ENCODE peak calls at places on chromosomes 2 and 18, in nine cellular contexts. J, S, V, H, E, I, K, A and D are unnamed samples.

GRCh38 chr2:42568431-42569115 is at the start of gene MTA3:
- DNase-seq in J (peak), S (peak), V (peak), H (no peak), E (no peak), I (peak), K (no peak), A (peak), D (no peak)

GRCh38 chr2:36322108-36322507 is 33.5 kb upstream of the CRIM1 start:
- DNase-seq in J (no peak), S (no peak), V (peak), H (peak), E (peak), I (no peak), K (peak), A (no peak), D (no peak)

GRCh38 chr18:46155652-46156051 is 51.5 kb downstream of the HAUS1 start:
- DNase-seq in J (no peak), S (no peak), V (peak), H (peak), E (peak), I (no peak), K (peak), A (no peak), D (peak)

GRCh38 chr2:9708683-9709538 is 78.1 kb upstream of the YWHAQ start:
- DNase-seq in J (no peak), S (no peak), V (no peak), H (peak), E (no peak), I (no peak), K (no peak), A (no peak), D (no peak)

GRCh38 chr2:167332358-167332757 is 444.1 kb downstream of the XIRP2 start:
- DNase-seq in J (no peak), S (no peak), V (no peak), H (no peak), E (no peak), I (no peak), K (no peak), A (no peak), D (no peak)

GRCh38 chr2:204072443-204073324 is 136.1 kb downstream of the ICOS start:
- DNase-seq in J (no peak), S (no peak), V (peak), H (peak), E (no peak), I (no peak), K (no peak), A (no peak), D (no peak)

GRCh38 chr18:36688020-36688965 is 140.5 kb downstream of the TPGS2 start:
- DNase-seq in J (peak), S (peak), V (peak), H (peak), E (peak), I (peak), K (no peak), A (peak), D (no peak)

GRCh38 chr18:46434629-46435028 is 222.4 kb downstream of the LOXHD1 start:
- DNase-seq in J (no peak), S (no peak), V (no peak), H (no peak), E (no peak), I (no peak), K (no peak), A (no peak), D (no peak)

GRCh38 chr2:121468936-121469335 is 61.7 kb upstream of the RNU4ATAC start:
- DNase-seq in J (no peak), S (no peak), V (no peak), H (no peak), E (no peak), I (no peak), K (no peak), A (no peak), D (no peak)

GRCh38 chr2:140657657-140658056 is 1473.2 kb downstream of the LRP1B start:
- DNase-seq in J (no peak), S (no peak), V (peak), H (peak), E (no peak), I (no peak), K (no peak), A (no peak), D (no peak)

GRCh38 chr2:38685116-38685735 is 19.3 kb downstream of the GALM start:
- DNase-seq in J (no peak), S (no peak), V (peak), H (peak), E (peak), I (no peak), K (no peak), A (no peak), D (no peak)

GRCh38 chr18:48719988-48720654 is 181.3 kb downstream of the CTIF start:
- DNase-seq in J (no peak), S (no peak), V (peak), H (peak), E (no peak), I (peak), K (no peak), A (no peak), D (no peak)

GRCh38 chr2:1022178-1022577 is 71.5 kb downstream of the SNTG2 start:
- DNase-seq in J (no peak), S (no peak), V (no peak), H (no peak), E (no peak), I (no peak), K (no peak), A (no peak), D (no peak)

GRCh38 chr18:70640336-70640887 is 351.6 kb downstream of the SOCS6 start:
- DNase-seq in J (no peak), S (no peak), V (no peak), H (no peak), E (no peak), I (no peak), K (no peak), A (no peak), D (no peak)

GRCh38 chr18:41756141-41756540 is 198.9 kb upstream of the PIK3C3 start:
- DNase-seq in J (no peak), S (no peak), V (no peak), H (no peak), E (no peak), I (no peak), K (no peak), A (no peak), D (no peak)

GRCh38 chr2:239143858-239144712 is 256.7 kb downstream of the HDAC4 start:
- DNase-seq in J (no peak), S (no peak), V (peak), H (peak), E (peak), I (peak), K (no peak), A (no peak), D (peak)

GRCh38 chr2:181054843-181055242 is 74.4 kb downstream of the UBE2E3 start:
- DNase-seq in J (no peak), S (no peak), V (peak), H (peak), E (peak), I (no peak), K (no peak), A (no peak), D (no peak)

GRCh38 chr18:48396561-48396960 is 12.6 kb downstream of the ZBTB7C start:
- DNase-seq in J (no peak), S (no peak), V (no peak), H (no peak), E (no peak), I (no peak), K (no peak), A (no peak), D (no peak)

GRCh38 chr2:54561795-54562592 is 105.9 kb downstream of the SPTBN1 start:
- DNase-seq in J (no peak), S (no peak), V (no peak), H (no peak), E (no peak), I (no peak), K (no peak), A (no peak), D (no peak)

GRCh38 chr2:47086054-47086471 is 69.0 kb downstream of the STPG4 start:
- DNase-seq in J (no peak), S (no peak), V (no peak), H (no peak), E (no peak), I (no peak), K (no peak), A (no peak), D (no peak)

GRCh38 chr18:10424576-10425314 is 29.7 kb upstream of the APCDD1 start:
- DNase-seq in J (no peak), S (peak), V (peak), H (peak), E (no peak), I (peak), K (no peak), A (peak), D (no peak)

GRCh38 chr2:231666171-231667095 is 41.9 kb upstream of the PTMA start:
- DNase-seq in J (peak), S (peak), V (peak), H (peak), E (peak), I (peak), K (peak), A (peak), D (peak)

GRCh38 chr2:160252278-160252887 is 52.3 kb upstream of the ITGB6 start:
- DNase-seq in J (no peak), S (no peak), V (peak), H (peak), E (peak), I (no peak), K (no peak), A (no peak), D (no peak)

GRCh38 chr2:176106636-176107539 is at the start of gene HOXD11:
- DNase-seq in J (no peak), S (no peak), V (peak), H (peak), E (peak), I (no peak), K (no peak), A (no peak), D (no peak)

GRCh38 chr2:200713704-200714064 is 98.0 kb upstream of the BZW1 start:
- DNase-seq in J (no peak), S (no peak), V (no peak), H (no peak), E (no peak), I (no peak), K (no peak), A (no peak), D (no peak)

GRCh38 chr18:72273025-72273424 is 271.1 kb downstream of the CBLN2 start:
- DNase-seq in J (no peak), S (no peak), V (no peak), H (no peak), E (no peak), I (no peak), K (no peak), A (no peak), D (no peak)

GRCh38 chr2:175175896-175176295 is 5.6 kb downstream of the ATP5MC3 start:
- DNase-seq in J (no peak), S (no peak), V (peak), H (peak), E (no peak), I (no peak), K (no peak), A (no peak), D (no peak)

GRCh38 chr2:239932881-239933735 is 92.0 kb downstream of the NDUFA10 start:
- DNase-seq in J (peak), S (no peak), V (no peak), H (no peak), E (no peak), I (peak), K (no peak), A (no peak), D (no peak)

GRCh38 chr18:67496469-67496868 is 20.1 kb downstream of the DSEL start:
- DNase-seq in J (no peak), S (no peak), V (no peak), H (no peak), E (no peak), I (no peak), K (no peak), A (no peak), D (no peak)

GRCh38 chr2:25707927-25708326 is 34.5 kb upstream of the DTNB start:
- DNase-seq in J (no peak), S (no peak), V (peak), H (no peak), E (no peak), I (no peak), K (no peak), A (no peak), D (no peak)

GRCh38 chr2:39007875-39008504 is 112.9 kb downstream of the SOS1 start:
- DNase-seq in J (no peak), S (no peak), V (no peak), H (no peak), E (no peak), I (no peak), K (no peak), A (no peak), D (no peak)

GRCh38 chr2:109151519-109151918 is 22.5 kb downstream of the SH3RF3 start:
- DNase-seq in J (no peak), S (no peak), V (no peak), H (no peak), E (no peak), I (no peak), K (no peak), A (no peak), D (no peak)

GRCh38 chr2:642431-642815 is 34.8 kb downstream of the TMEM18 start:
- DNase-seq in J (no peak), S (no peak), V (no peak), H (no peak), E (no peak), I (no peak), K (no peak), A (no peak), D (no peak)

GRCh38 chr2:187360286-187360685 is 87.8 kb downstream of the CALCRL start:
- DNase-seq in J (no peak), S (no peak), V (peak), H (peak), E (peak), I (no peak), K (no peak), A (no peak), D (no peak)

GRCh38 chr2:134245340-134245984 is 8.4 kb upstream of the MGAT5 start:
- DNase-seq in J (peak), S (peak), V (peak), H (peak), E (peak), I (peak), K (no peak), A (peak), D (no peak)

GRCh38 chr2:98794214-98794810 is 63.4 kb upstream of the MGAT4A start:
- DNase-seq in J (no peak), S (no peak), V (no peak), H (no peak), E (peak), I (no peak), K (no peak), A (no peak), D (no peak)

GRCh38 chr2:225270861-225271260 is 128.6 kb upstream of the NYAP2 start:
- DNase-seq in J (no peak), S (no peak), V (peak), H (peak), E (peak), I (no peak), K (no peak), A (no peak), D (no peak)

DNA sequence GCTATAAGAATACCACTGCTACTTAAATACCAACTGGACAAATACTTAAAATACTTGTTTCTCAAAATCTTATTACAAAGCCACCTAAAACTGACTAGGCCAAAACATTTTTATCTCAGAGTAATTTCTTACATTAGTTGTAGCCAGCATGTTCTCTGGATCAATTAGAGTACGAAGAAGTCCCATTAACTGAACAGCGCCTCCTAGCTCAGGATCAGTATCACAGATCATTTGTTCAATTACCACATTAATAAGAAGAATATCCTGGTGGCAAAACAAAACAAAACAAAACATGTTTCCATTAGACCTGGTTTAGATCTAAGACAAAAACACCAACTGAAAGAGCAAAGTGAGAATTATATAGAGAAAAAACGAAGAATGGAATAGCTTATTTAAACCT is 36.0 kb downstream of the PPP4R3B start:
- DNase-seq in J (no peak), S (no peak), V (peak), H (peak), E (peak), I (no peak), K (no peak), A (no peak), D (no peak)
- TF ChIP-seq CTCF in J (no peak), S (no peak), V (no peak), H (peak), E (no peak), I (no peak), K (peak), A (peak), D (no peak)

GRCh38 chr2:44268259-44268649 is 7.0 kb upstream of the SLC3A1 start:
- DNase-seq in J (no peak), S (no peak), V (peak), H (peak), E (peak), I (no peak), K (no peak), A (no peak), D (no peak)
- TF ChIP-seq CTCF in J (no peak), S (no peak), V (no peak), H (no peak), E (no peak), I (no peak), K (no peak), A (no peak), D (no peak)

GRCh38 chr2:215454519-215454918 is 18.7 kb upstream of the FN1 start:
- DNase-seq in J (no peak), S (no peak), V (peak), H (peak), E (peak), I (no peak), K (no peak), A (no peak), D (no peak)
- TF ChIP-seq CTCF in J (peak), S (peak), V (peak), H (peak), E (peak), I (peak), K (peak), A (peak), D (peak)

GRCh38 chr2:230134496-230135073 is 65.9 kb upstream of the SLC16A14 start:
- DNase-seq in J (no peak), S (no peak), V (peak), H (peak), E (peak), I (no peak), K (peak), A (no peak), D (no peak)
- TF ChIP-seq CTCF in J (no peak), S (no peak), V (no peak), H (no peak), E (no peak), I (no peak), K (no peak), A (no peak), D (no peak)

GRCh38 chr18:54330768-54331548 is 26.7 kb downstream of the STARD6 start:
- DNase-seq in J (no peak), S (no peak), V (peak), H (no peak), E (no peak), I (no peak), K (no peak), A (no peak), D (no peak)
- TF ChIP-seq CTCF in J (no peak), S (no peak), V (no peak), H (peak), E (no peak), I (no peak), K (peak), A (no peak), D (no peak)

DNA sequence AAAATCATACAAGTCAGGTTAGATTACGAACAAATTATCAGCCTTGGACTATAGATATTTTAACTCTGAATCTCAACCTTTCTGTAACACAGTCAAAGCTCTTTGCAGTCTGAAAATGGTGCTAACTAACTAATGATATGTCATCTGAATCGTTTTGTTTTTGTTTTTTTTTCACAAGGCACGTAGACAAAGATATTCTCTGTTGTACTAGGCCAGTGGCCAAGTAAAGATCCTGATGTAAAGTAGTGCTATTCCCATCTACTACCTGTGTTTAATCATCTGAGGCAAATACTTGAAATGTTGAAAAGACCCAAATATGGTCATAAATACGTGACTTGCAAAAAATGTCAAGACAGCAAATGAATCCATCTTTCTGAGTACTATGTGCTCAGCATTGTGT is 65.7 kb downstream of the REL start:
- DNase-seq in J (no peak), S (no peak), V (no peak), H (no peak), E (no peak), I (no peak), K (no peak), A (no peak), D (no peak)
- TF ChIP-seq CTCF in J (no peak), S (no peak), V (no peak), H (no peak), E (no peak), I (no peak), K (no peak), A (no peak), D (no peak)

GRCh38 chr2:111919362-111919761 is 21.0 kb downstream of the MERTK start:
- DNase-seq in J (no peak), S (no peak), V (no peak), H (no peak), E (no peak), I (no peak), K (no peak), A (no peak), D (no peak)
- TF ChIP-seq CTCF in J (no peak), S (no peak), V (no peak), H (peak), E (peak), I (no peak), K (no peak), A (no peak), D (no peak)